ENCODE peak calls at places on chromosomes 7 and 10, in six cellular contexts. B, M, W, T, J and G are unnamed samples.
A peak's percentile ranks its signal among the peaks of the same experiment; 100 is the strongest.

GRCh38 chr10:44195120-44196007 is 189.5 kb downstream of the CXCL12 start:
- DNase-seq in B (no peak), M (no peak), W (peak; percentile 93), T (peak; percentile 73), J (no peak), G (peak; percentile 65)

GRCh38 chr7:31448649-31449048 is 65.2 kb upstream of the ITPRID1 start:
- DNase-seq in B (no peak), M (no peak), W (no peak), T (no peak), J (no peak), G (peak; percentile 11)

GRCh38 chr7:2729043-2729892 is 41.3 kb downstream of the AMZ1 start:
- DNase-seq in B (no peak), M (no peak), W (peak; percentile 46), T (no peak), J (no peak), G (no peak)

GRCh38 chr10:7819126-7819470 is 793 bp downstream of the TAF3 start:
- DNase-seq in B (peak; percentile 82), M (peak; percentile 50), W (peak; percentile 51), T (peak; percentile 34), J (peak; percentile 67), G (peak; percentile 81)

GRCh38 chr10:79066460-79067240 is 2.1 kb upstream of the ZMIZ1 start:
- DNase-seq in B (peak; percentile 40), M (no peak), W (peak; percentile 51), T (peak; percentile 94), J (peak; percentile 53), G (peak; percentile 73)

GRCh38 chr7:91344911-91345310 is 80.7 kb downstream of the FZD1 start:
- DNase-seq in B (no peak), M (no peak), W (no peak), T (no peak), J (no peak), G (no peak)

GRCh38 chr10:29636178-29636577 is 1.4 kb upstream of the SVIL start:
- DNase-seq in B (no peak), M (no peak), W (peak; percentile 54), T (peak; percentile 83), J (no peak), G (no peak)

GRCh38 chr7:44494960-44495359 is 4.5 kb upstream of the NUDCD3 start:
- DNase-seq in B (no peak), M (no peak), W (no peak), T (no peak), J (no peak), G (no peak)

GRCh38 chr10:102120142-102120986 is at the start of gene LDB1:
- DNase-seq in B (peak; percentile 93), M (peak; percentile 85), W (peak; percentile 80), T (peak; percentile 65), J (peak; percentile 89), G (peak; percentile 89)

GRCh38 chr7:97016392-97017196 is 8.0 kb downstream of the DLX5 start:
- DNase-seq in B (peak; percentile 85), M (peak; percentile 84), W (no peak), T (peak; percentile 30), J (peak; percentile 92), G (peak; percentile 61)

GRCh38 chr7:135817576-135817975 is 69.0 kb upstream of the FAM180A start:
- DNase-seq in B (no peak), M (no peak), W (no peak), T (no peak), J (no peak), G (no peak)

GRCh38 chr10:95211606-95212279 is 17.7 kb downstream of the ACSM6 start:
- DNase-seq in B (no peak), M (no peak), W (no peak), T (peak; percentile 36), J (no peak), G (no peak)

GRCh38 chr10:12419279-12419847 is 70.0 kb downstream of the CAMK1D start:
- DNase-seq in B (no peak), M (no peak), W (peak; percentile 91), T (peak; percentile 88), J (no peak), G (peak; percentile 73)

GRCh38 chr10:17109475-17110207 is 20.0 kb downstream of the CUBN start:
- DNase-seq in B (no peak), M (no peak), W (peak; percentile 82), T (peak; percentile 36), J (no peak), G (no peak)

GRCh38 chr10:81297292-81297691 is 577.7 kb upstream of the NRG3 start:
- DNase-seq in B (no peak), M (no peak), W (no peak), T (no peak), J (no peak), G (no peak)

GRCh38 chr7:7557252-7557651 is 9.4 kb upstream of the MIOS start:
- DNase-seq in B (no peak), M (no peak), W (no peak), T (no peak), J (no peak), G (no peak)

GRCh38 chr10:104657458-104657857 is 16.4 kb downstream of the SORCS3 start:
- DNase-seq in B (peak; percentile 32), M (no peak), W (no peak), T (no peak), J (no peak), G (no peak)

GRCh38 chr7:28858206-28858605 is 99.9 kb downstream of the TRIL start:
- DNase-seq in B (no peak), M (no peak), W (peak; percentile 49), T (peak; percentile 95), J (no peak), G (no peak)

GRCh38 chr7:46230298-46231295 is 309.5 kb upstream of the IGFBP3 start:
- DNase-seq in B (no peak), M (no peak), W (no peak), T (no peak), J (no peak), G (no peak)

GRCh38 chr10:127871631-127872010 is 21.1 kb downstream of the CLRN3 start:
- DNase-seq in B (no peak), M (no peak), W (no peak), T (no peak), J (no peak), G (no peak)

GRCh38 chr10:49359349-49360231 is 36.3 kb downstream of the DRGX start:
- DNase-seq in B (no peak), M (peak; percentile 56), W (peak; percentile 2), T (peak; percentile 44), J (peak; percentile 62), G (no peak)

GRCh38 chr7:98754041-98754479 is 115.8 kb downstream of the TMEM130 start:
- DNase-seq in B (peak; percentile 70), M (peak; percentile 54), W (no peak), T (peak; percentile 7), J (peak; percentile 91), G (peak; percentile 34)

GRCh38 chr7:73858807-73859206 is 2.2 kb upstream of the TMEM270 start:
- DNase-seq in B (no peak), M (no peak), W (no peak), T (no peak), J (no peak), G (no peak)

DNA sequence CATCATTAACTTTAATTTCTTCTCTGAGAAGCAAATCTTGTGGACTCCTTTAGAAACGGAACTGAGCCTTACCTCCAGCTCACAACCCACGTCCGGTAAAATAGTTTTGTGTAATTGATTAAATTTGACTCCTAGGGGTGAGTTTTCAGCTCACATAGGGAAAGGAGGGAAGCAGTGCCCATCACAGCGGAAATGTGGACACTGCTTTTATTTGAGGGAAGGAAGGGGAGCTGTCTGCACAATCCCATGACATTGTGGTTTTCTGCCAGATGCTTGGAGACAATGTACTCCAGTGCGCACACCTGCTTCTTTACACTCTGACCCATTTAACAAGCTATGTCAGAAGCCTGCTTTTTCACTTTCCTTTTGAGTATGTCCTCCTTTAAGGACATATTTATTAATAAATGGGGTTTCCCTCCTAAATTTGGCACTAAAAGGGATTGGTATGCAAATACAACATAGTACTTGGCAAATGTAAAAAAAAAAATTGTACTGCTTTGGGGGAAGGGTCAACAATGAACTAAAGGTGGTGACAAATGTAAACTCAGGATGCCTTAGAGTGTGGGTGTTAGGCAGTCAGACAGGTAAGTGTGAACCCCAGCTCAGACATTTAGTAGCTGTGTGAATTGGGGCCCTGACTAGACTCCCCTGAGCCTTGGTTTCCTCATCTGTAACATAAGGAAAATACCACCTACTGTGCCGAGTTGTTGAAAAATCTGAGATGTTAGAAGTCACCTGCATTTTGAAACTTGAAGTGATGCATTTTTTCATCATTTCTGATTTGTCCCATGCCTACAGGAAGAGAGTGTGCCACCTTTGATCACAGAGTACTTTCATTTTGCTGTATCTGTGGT is 90.2 kb upstream of the KLF6 start:
- DNase-seq in B (no peak), M (no peak), W (no peak), T (no peak), J (no peak), G (no peak)
- H3K27ac ChIP-seq in B (no peak overlapping the region), M (no peak overlapping the region), W (no peak overlapping the region), T (no peak overlapping the region), J (no peak overlapping the region), G (no peak overlapping the region)

GRCh38 chr10:117551322-117552155 is 9.0 kb downstream of the EMX2 start:
- DNase-seq in B (peak; percentile 90), M (no peak), W (no peak), T (no peak), J (peak; percentile 37), G (no peak)

GRCh38 chr10:117552156-117552620 is 9.6 kb downstream of the EMX2 start:
- DNase-seq in B (peak; percentile 88), M (peak; percentile 72), W (no peak), T (peak; percentile 9), J (peak; percentile 67), G (no peak)

GRCh38 chr10:117553815-117554172 is 11.2 kb downstream of the EMX2 start:
- DNase-seq in B (no peak), M (no peak), W (no peak), T (no peak), J (no peak), G (no peak)

GRCh38 chr10:117553171-117553814 is 10.7 kb downstream of the EMX2 start:
- DNase-seq in B (peak; percentile 77), M (peak; percentile 67), W (no peak), T (no peak), J (peak; percentile 72), G (no peak)

GRCh38 chr10:117552759-117553158 is 10.2 kb downstream of the EMX2 start:
- DNase-seq in B (no peak), M (no peak), W (no peak), T (no peak), J (no peak), G (no peak)
- TF ChIP-seq EZH2 in B (no peak), M (peak; percentile 69), W (peak; percentile 80), T (no peak), J (peak; percentile 46), G (peak; percentile 3)

DNA sequence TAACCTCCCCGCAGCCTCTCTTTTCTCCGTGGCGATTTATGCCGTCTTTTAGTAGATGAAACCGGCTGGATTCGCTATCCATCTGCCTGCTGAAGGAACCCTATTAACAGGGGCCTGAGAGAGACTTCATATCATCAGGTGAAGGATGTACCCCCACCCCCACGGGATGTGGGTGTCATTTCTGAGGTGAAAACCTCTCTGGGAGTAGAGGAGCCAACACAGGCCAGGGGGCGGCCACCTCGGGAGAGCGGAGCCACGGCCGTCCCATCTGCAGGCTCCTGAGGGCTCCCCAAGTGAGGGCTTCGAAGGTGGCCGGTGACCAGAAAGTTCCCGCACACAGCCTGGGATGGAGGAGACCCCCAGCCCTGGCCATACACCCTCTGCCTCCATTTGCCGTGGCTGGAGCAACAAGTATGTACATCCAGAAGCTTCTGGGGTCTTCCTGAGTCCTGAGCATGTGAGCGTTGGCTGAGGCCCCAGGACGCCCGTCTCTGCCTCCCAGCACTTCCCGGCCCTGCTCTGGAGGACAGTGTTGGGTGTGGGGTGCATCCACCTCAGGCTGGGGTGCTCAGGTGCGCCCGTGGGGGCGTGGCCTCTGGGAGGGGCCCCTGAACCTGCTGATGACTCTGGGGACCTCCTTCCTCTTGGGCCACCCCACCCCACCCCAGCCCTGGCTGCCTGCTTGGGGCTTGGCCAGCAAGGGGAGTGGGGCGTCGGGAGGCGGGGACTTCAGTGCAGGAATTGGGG is 84.7 kb downstream of the NKX6-2 start:
- DNase-seq in B (no peak), M (no peak), W (no peak), T (no peak), J (no peak), G (no peak)
- H3K27ac ChIP-seq in B (no peak overlapping the region), M (no peak overlapping the region), W (peak overlapping the region; percentile 80), T (no peak overlapping the region), J (no peak overlapping the region), G (no peak overlapping the region)

GRCh38 chr7:13047061-13047460 is 359.6 kb downstream of the ARL4A start:
- DNase-seq in B (no peak), M (no peak), W (no peak), T (no peak), J (peak; percentile 10), G (no peak)
- TF ChIP-seq EZH2 in B (no peak), M (no peak), W (no peak), T (no peak), J (no peak), G (no peak)